ENCODE peak calls at places on chromosomes 11 and 22, in four cellular contexts. B is GM12878, W is A549, F is K562. V is an unnamed sample.

GRCh38 chr11:8717876-8718753 is 35.5 kb downstream of the RPL27A start:
- DNase-seq in F (no peak), B (no peak), W (no peak), V (no peak)

GRCh38 chr11:2539761-2540520 is 95.1 kb downstream of the KCNQ1 start:
- DNase-seq in F (no peak), W (no peak), B (no peak), V (no peak)

GRCh38 chr11:128776088-128776433 is 82.2 kb downstream of the FLI1 start:
- DNase-seq in W (no peak), F (no peak), B (no peak), V (no peak)

GRCh38 chr11:78228467-78228866 is 39.7 kb downstream of the USP35 start:
- DNase-seq in B (peak), W (peak), F (peak), V (peak)

GRCh38 chr22:35756722-35757121 is 39.0 kb downstream of the APOL5 start:
- DNase-seq in F (no peak), W (no peak), B (no peak), V (no peak)

GRCh38 chr11:1234771-1235614 is 12.1 kb downstream of the MUC5B start:
- DNase-seq in F (no peak), W (no peak), B (no peak), V (no peak)

GRCh38 chr22:40951795-40952602 is 821 bp downstream of the RBX1 start:
- DNase-seq in B (peak), W (no peak), F (peak), V (peak)

GRCh38 chr11:10303558-10304363 is 1.1 kb upstream of the ADM start:
- DNase-seq in B (no peak), W (peak), F (peak), V (peak)

GRCh38 chr11:36311926-36312592 is 16.0 kb downstream of the PRR5L start:
- DNase-seq in F (no peak), B (no peak), W (no peak), V (no peak)

GRCh38 chr11:2944953-2945756 is 15.9 kb upstream of the PHLDA2 start:
- DNase-seq in B (no peak), W (no peak), F (no peak), V (peak)

GRCh38 chr11:131595812-131596211 is 225.4 kb downstream of the NTM start:
- DNase-seq in W (no peak), B (no peak), F (no peak), V (no peak)

GRCh38 chr11:128862913-128863660 is 4.0 kb downstream of the KCNJ1 start:
- DNase-seq in W (no peak), F (no peak), B (no peak), V (no peak)

GRCh38 chr22:34851918-34852662 is 213.9 kb upstream of the ISX start:
- DNase-seq in W (no peak), F (no peak), B (no peak), V (peak)

GRCh38 chr11:44943118-44943517 is 7.6 kb downstream of the TP53I11 start:
- DNase-seq in B (no peak), F (no peak), W (no peak), V (no peak)

GRCh38 chr11:122101625-122102291 is 14.3 kb downstream of the BLID start:
- DNase-seq in W (no peak), B (no peak), F (no peak), V (peak)

GRCh38 chr22:32649515-32650200 is 151.8 kb upstream of the TIMP3 start:
- DNase-seq in F (peak), B (no peak), W (no peak), V (no peak)

GRCh38 chr11:65606876-65607613 is 7.0 kb downstream of the MAP3K11 start:
- DNase-seq in F (peak), W (peak), B (no peak), V (peak)

GRCh38 chr11:76336597-76336996 is 44.3 kb downstream of the THAP12 start:
- DNase-seq in B (no peak), W (no peak), F (no peak), V (no peak)

GRCh38 chr11:102163368-102163767 is 53.1 kb downstream of the YAP1 start:
- DNase-seq in W (no peak), B (no peak), F (no peak), V (no peak)

GRCh38 chr22:23392420-23393121 is 187.5 kb downstream of the IGLL1 start:
- DNase-seq in W (no peak), F (no peak), B (no peak), V (no peak)

GRCh38 chr22:42645341-42645937 is 3.8 kb downstream of the CYB5R3 start:
- DNase-seq in F (no peak), W (no peak), B (no peak), V (no peak)

GRCh38 chr11:64539711-64540420 is 51.2 kb upstream of the SLC22A12 start:
- DNase-seq in F (no peak), W (no peak), B (no peak), V (no peak)

GRCh38 chr11:61549177-61549576 is 31.7 kb downstream of the SYT7 start:
- DNase-seq in B (no peak), W (no peak), F (no peak), V (no peak)

GRCh38 chr11:14380947-14381555 is 22.1 kb upstream of the RRAS2 start:
- DNase-seq in F (no peak), W (peak), B (no peak), V (peak)

GRCh38 chr11:32847511-32847910 is 17.8 kb downstream of the PRRG4 start:
- DNase-seq in B (no peak), F (no peak), W (no peak), V (no peak)

GRCh38 chr22:19889951-19890350 is 35.3 kb upstream of the GNB1L start:
- DNase-seq in W (no peak), B (no peak), F (no peak), V (no peak)

GRCh38 chr11:92977401-92977800 is 8.0 kb downstream of the MTNR1B start:
- DNase-seq in F (no peak), B (no peak), W (no peak), V (no peak)

GRCh38 chr11:82992219-82992618 is 79.5 kb downstream of the RAB30 start:
- DNase-seq in B (no peak), F (no peak), W (no peak), V (no peak)

GRCh38 chr11:114892381-114893197 is 214.3 kb downstream of the NXPE2 start:
- DNase-seq in F (peak), W (peak), B (no peak), V (peak)

GRCh38 chr22:23376256-23376655 is 195.9 kb downstream of the BCR start:
- DNase-seq in B (peak), F (peak), W (peak), V (peak)

GRCh38 chr11:11701070-11701469 is 79.3 kb upstream of the GALNT18 start:
- DNase-seq in W (no peak), F (no peak), B (no peak), V (no peak)

GRCh38 chr11:103659138-103659734 is 377.2 kb upstream of the DDI1 start:
- DNase-seq in B (no peak), W (no peak), F (no peak), V (peak)

GRCh38 chr11:119319702-119320592 is 3.0 kb upstream of the MCAM start:
- DNase-seq in B (no peak), W (no peak), F (peak), V (no peak)

GRCh38 chr11:43580735-43581369 is 99.7 kb upstream of the HSD17B12 start:
- DNase-seq in B (no peak), F (peak), W (no peak), V (peak)

GRCh38 chr11:19995131-19995530 is 165.1 kb downstream of the DBX1 start:
- DNase-seq in B (no peak), W (peak), F (peak), V (no peak)

GRCh38 chr22:20811171-20811570 is 37.3 kb downstream of the SERPIND1 start:
- DNase-seq in W (no peak), B (no peak), F (no peak), V (no peak)

GRCh38 chr11:33785609-33786008 is 11.3 kb upstream of the FBXO3 start:
- DNase-seq in F (no peak), W (no peak), B (no peak), V (no peak)

GRCh38 chr22:29801153-29801552 is 34.0 kb downstream of the UQCR10 start:
- DNase-seq in B (no peak), F (no peak), W (no peak), V (peak)

GRCh38 chr22:21951931-21952465 is 650 bp downstream of the PPM1F start:
- DNase-seq in W (no peak), B (no peak), F (peak), V (peak)

GRCh38 chr22:21949948-21950347 is 2.7 kb downstream of the PPM1F start:
- DNase-seq in W (no peak), B (no peak), F (peak), V (no peak)

GRCh38 chr22:21951062-21951461 is 1.6 kb downstream of the PPM1F start:
- DNase-seq in B (no peak), F (no peak), W (no peak), V (no peak)

GRCh38 chr22:21949569-21949918 is 3.1 kb downstream of the PPM1F start:
- DNase-seq in F (no peak), B (no peak), W (no peak), V (no peak)

DNA sequence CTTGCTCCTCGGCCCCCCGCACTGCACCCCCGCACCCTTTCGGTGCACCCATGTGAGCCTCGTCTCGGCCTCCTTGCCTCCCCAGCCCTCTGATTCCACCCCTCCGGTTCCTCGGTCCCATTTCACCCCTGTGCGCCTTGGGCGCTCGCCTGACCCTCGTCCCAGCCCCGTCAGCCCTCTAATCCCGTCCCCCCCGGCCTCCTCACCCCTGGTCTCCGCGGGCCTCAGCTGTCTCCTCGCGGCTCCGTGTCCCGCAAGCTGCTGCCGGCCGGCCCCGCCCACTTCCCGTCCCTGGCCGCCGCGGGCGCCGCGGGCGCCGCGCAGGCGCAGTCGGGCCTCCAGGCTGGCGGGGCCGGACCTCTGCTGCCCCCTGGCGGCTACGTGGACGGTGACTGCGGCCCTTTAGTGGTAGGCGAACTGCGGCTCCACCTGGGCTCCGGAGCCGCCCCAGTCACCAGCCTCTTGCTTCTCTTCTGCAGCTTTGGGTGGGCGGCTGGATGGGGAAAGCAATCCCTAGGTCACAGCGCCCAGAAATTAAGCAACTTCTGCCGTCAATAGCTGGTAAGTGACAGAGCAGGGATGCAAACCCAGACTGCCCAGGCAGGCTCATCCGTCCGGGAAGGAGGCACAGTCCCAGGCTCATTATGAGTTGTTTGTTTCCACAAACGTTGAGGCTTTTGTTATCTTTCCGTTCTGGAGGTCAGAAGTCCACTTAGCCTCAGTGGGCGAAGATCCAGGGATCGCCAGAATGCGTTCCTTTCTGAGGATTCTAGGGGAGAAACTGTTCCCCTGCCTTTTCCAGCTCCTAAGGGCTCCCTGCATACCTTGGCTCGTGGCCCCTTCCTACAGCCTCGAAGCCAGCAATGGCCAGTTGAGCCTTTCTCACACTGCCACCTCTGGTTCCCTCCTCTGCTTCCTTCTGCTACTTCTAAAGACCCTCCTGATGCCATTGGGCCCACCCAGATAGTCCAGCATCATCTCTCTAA is at the start of gene PPM1F:
- DNase-seq in W (peak), F (peak), B (peak), V (peak)
- H3K27ac ChIP-seq in W (peak), F (peak), B (no peak), V (no peak)

GRCh38 chr11:134207538-134208239 is 16.1 kb downstream of the NCAPD3 start:
- DNase-seq in F (peak), W (no peak), B (no peak), V (peak)
- TF ChIP-seq JUNB in F (no peak), W (no peak), B (no peak), V (no peak)

DNA sequence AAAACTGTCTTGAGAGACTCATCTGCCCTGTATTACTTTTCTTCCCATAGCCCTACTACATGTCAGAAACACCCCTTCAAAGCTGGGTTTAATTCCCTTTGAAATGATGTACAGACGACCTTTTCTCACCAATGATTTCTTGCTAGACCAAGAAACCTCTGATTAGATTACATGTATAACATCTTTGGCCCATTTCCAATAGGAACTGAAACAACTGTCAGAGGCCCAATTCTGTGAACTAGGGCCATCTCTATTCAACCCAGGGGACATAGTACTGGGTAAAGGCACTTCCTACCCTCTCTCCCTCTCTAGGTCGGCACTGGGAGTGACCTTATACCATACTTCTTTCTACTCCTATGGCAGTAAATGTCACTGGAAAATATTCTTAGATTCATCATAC is 19.4 kb downstream of the NPAT start:
- DNase-seq in W (no peak), F (no peak), B (no peak), V (no peak)
- H3K27ac ChIP-seq in W (no peak), F (no peak), B (no peak), V (no peak)

GRCh38 chr11:18495703-18496102 is 31.0 kb downstream of the TSG101 start:
- DNase-seq in F (no peak), W (no peak), B (no peak), V (no peak)
- TF ChIP-seq JUNB in F (no peak), W (no peak), B (no peak), V (no peak)

GRCh38 chr22:31218565-31219262 is 6.6 kb downstream of the LIMK2 start:
- DNase-seq in W (no peak), B (no peak), F (no peak), V (no peak)

GRCh38 chr22:31228425-31228824 is 16.3 kb downstream of the LIMK2 start:
- DNase-seq in F (no peak), W (no peak), B (no peak), V (no peak)

GRCh38 chr22:31227186-31227585 is 15.1 kb downstream of the LIMK2 start:
- DNase-seq in W (no peak), F (no peak), B (no peak), V (no peak)

GRCh38 chr22:31221084-31221483 is 9.0 kb downstream of the LIMK2 start:
- DNase-seq in B (no peak), W (no peak), F (no peak), V (no peak)

GRCh38 chr22:31223786-31224191 is 11.7 kb downstream of the LIMK2 start:
- DNase-seq in W (no peak), B (no peak), F (no peak), V (no peak)
- H3K27ac ChIP-seq in W (no peak), B (peak), F (no peak), V (no peak)

DNA sequence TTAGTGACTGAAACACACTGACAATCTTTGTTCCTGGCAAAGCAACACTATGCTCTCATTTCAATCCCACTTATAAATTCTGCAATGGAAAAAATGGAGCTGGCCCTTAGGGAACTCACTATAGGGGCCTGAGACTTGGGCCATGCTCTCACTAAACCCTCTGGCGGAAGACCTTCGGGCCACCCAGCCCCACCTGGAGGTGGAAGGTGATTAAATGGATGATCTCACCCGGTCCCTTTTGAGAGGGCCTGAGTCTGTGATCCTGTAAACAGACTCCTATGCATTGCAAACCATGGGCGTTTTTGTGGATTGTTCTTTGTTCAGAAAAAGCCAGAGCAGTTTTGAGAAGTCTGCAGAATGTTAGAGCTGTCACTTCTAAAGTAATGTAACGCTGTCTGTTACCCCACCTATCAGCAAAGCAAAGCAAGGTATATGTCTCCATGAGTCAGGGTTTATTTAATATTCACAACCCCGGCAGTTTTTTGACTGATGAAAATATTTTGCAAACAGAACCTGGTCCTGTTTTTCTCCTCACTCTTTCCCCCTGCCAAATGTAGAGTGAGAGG is 17.1 kb upstream of the CDON start:
- DNase-seq in F (no peak), B (no peak), W (no peak), V (peak)
- TF ChIP-seq JUNB in F (no peak), B (no peak), W (no peak), V (no peak)

V was measured in GM23338.